ENCODE peak calls at places on chromosomes 3 and 15, in eight cellular contexts. N, O, Z, B, C, P, M and K are unnamed samples.
A peak's percentile ranks its signal among the peaks of the same experiment; 100 is the strongest.

GRCh38 chr3:85560088-85560790 is 601.5 kb downstream of the CADM2 start:
- DNase-seq in N (no peak), O (peak; percentile 84), Z (no peak), B (no peak), C (peak; percentile 43), P (peak; percentile 64), M (peak; percentile 8), K (no peak)

GRCh38 chr3:36852071-36852470 is 87.7 kb upstream of the DCLK3 start:
- DNase-seq in N (no peak), O (peak; percentile 28), Z (no peak), B (no peak), C (no peak), P (peak; percentile 30), M (peak; percentile 53), K (no peak)

GRCh38 chr3:46558184-46559029 is 7.7 kb downstream of the LRRC2 start:
- DNase-seq in N (peak; percentile 64), O (peak; percentile 77), Z (peak; percentile 88), B (no peak), C (peak; percentile 54), P (peak; percentile 78), M (peak; percentile 92), K (peak; percentile 83)

GRCh38 chr3:36542186-36542585 is 161.9 kb downstream of the STAC start:
- DNase-seq in N (no peak), O (peak; percentile 82), Z (no peak), B (no peak), C (no peak), P (peak; percentile 61), M (no peak), K (no peak)

GRCh38 chr15:69904296-69904560 is 193.5 kb downstream of the TLE3 start:
- DNase-seq in N (no peak), O (no peak), Z (no peak), B (no peak), C (no peak), P (no peak), M (no peak), K (no peak)

GRCh38 chr15:69526086-69526485 is 73.5 kb downstream of the RPLP1 start:
- DNase-seq in N (no peak), O (peak; percentile 61), Z (no peak), B (no peak), C (no peak), P (peak; percentile 47), M (no peak), K (no peak)

GRCh38 chr3:71006810-71007785 is 576.4 kb downstream of the FOXP1 start:
- DNase-seq in N (no peak), O (peak; percentile 33), Z (no peak), B (no peak), C (no peak), P (no peak), M (peak; percentile 51), K (no peak)

GRCh38 chr3:27312044-27312668 is 57.0 kb downstream of the NEK10 start:
- DNase-seq in N (peak; percentile 42), O (peak; percentile 59), Z (no peak), B (no peak), C (no peak), P (peak; percentile 79), M (peak; percentile 81), K (no peak)

GRCh38 chr3:24595801-24596200 is 101.2 kb upstream of the THRB start:
- DNase-seq in N (peak; percentile 2), O (peak; percentile 36), Z (no peak), B (no peak), C (no peak), P (no peak), M (peak; percentile 13), K (no peak)

GRCh38 chr15:79171320-79172031 is 80.9 kb upstream of the RASGRF1 start:
- DNase-seq in N (no peak), O (no peak), Z (no peak), B (no peak), C (no peak), P (no peak), M (no peak), K (no peak)

GRCh38 chr3:173502983-173503568 is 105.5 kb downstream of the NLGN1 start:
- DNase-seq in N (no peak), O (peak; percentile 71), Z (no peak), B (no peak), C (no peak), P (peak; percentile 74), M (peak; percentile 57), K (no peak)

GRCh38 chr3:13654330-13655073 is 105.6 kb downstream of the FBLN2 start:
- DNase-seq in N (no peak), O (no peak), Z (no peak), B (no peak), C (no peak), P (no peak), M (no peak), K (no peak)

GRCh38 chr15:78049691-78050440 is 27.6 kb downstream of the TBC1D2B start:
- DNase-seq in N (no peak), O (peak; percentile 91), Z (peak; percentile 66), B (no peak), C (no peak), P (peak; percentile 66), M (peak; percentile 62), K (no peak)

GRCh38 chr15:48680841-48681240 is 35.3 kb upstream of the FBN1 start:
- DNase-seq in N (peak; percentile 79), O (peak; percentile 96), Z (no peak), B (no peak), C (no peak), P (peak; percentile 86), M (peak; percentile 73), K (no peak)

GRCh38 chr15:36501063-36501678 is 78.3 kb upstream of the CDIN1 start:
- DNase-seq in N (peak; percentile 33), O (peak; percentile 63), Z (peak; percentile 22), B (no peak), C (no peak), P (peak; percentile 78), M (peak; percentile 87), K (no peak)

GRCh38 chr3:186519021-186519658 is 25.0 kb downstream of the CRYGS start:
- DNase-seq in N (no peak), O (no peak), Z (no peak), B (no peak), C (no peak), P (no peak), M (no peak), K (no peak)

GRCh38 chr3:65466300-65466988 is 572.3 kb downstream of the MAGI1 start:
- DNase-seq in N (no peak), O (no peak), Z (no peak), B (no peak), C (no peak), P (no peak), M (no peak), K (no peak)

GRCh38 chr3:32340039-32340438 is 51.6 kb upstream of the CMTM7 start:
- DNase-seq in N (no peak), O (peak; percentile 34), Z (peak; percentile 18), B (no peak), C (no peak), P (peak; percentile 50), M (peak; percentile 71), K (no peak)

GRCh38 chr3:132290833-132291232 is 26.4 kb upstream of the ACP3 start:
- DNase-seq in N (no peak), O (peak; percentile 30), Z (no peak), B (no peak), C (no peak), P (no peak), M (peak; percentile 85), K (no peak)

GRCh38 chr15:42595641-42596240 is 20.3 kb downstream of the STARD9 start:
- DNase-seq in N (no peak), O (no peak), Z (peak; percentile 54), B (no peak), C (no peak), P (no peak), M (peak; percentile 60), K (no peak)
- H3K4me3 ChIP-seq in N (no peak overlapping the region), O (no peak overlapping the region), Z (no peak overlapping the region), B (no peak overlapping the region), C (no peak overlapping the region), P (no peak overlapping the region), M (no peak overlapping the region), K (no peak overlapping the region)

GRCh38 chr15:40308844-40309189 is 1.1 kb upstream of the PLCB2 start:
- DNase-seq in N (no peak), O (no peak), Z (no peak), B (no peak), C (no peak), P (no peak), M (no peak), K (peak; percentile 34)

GRCh38 chr15:40305281-40305680 is 2.5 kb downstream of the PLCB2 start:
- DNase-seq in N (no peak), O (no peak), Z (no peak), B (no peak), C (no peak), P (no peak), M (no peak), K (no peak)

GRCh38 chr15:40306371-40306770 is 1.4 kb downstream of the PLCB2 start:
- DNase-seq in N (no peak), O (no peak), Z (no peak), B (no peak), C (no peak), P (no peak), M (no peak), K (no peak)

GRCh38 chr15:40307421-40308165 is at the start of gene PLCB2:
- DNase-seq in N (no peak), O (no peak), Z (peak; percentile 22), B (no peak), C (no peak), P (no peak), M (no peak), K (peak; percentile 55)

DNA sequence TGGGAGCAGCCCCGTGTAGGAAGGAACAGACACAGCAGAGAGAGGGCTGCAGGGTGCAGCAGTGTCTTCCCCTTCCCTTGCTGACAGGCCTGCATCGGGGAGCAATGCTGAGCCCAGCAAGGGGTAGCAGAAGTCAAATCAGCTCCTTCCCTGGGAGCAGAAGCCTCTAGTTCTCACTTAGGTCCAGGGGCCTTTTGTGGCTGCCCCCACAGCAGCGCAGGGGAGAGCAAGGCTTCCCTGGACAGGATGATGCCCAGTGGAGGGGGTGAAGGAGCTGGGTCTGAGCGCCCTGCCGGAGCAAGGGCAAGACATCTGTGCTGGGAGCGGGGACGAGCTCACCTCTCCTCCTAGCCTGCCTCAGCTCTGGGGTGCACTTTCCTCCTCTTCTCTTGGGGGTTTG is 827 bp downstream of the PLCB2 start:
- DNase-seq in N (no peak), O (no peak), Z (no peak), B (no peak), C (no peak), P (no peak), M (no peak), K (no peak)
- H3K4me3 ChIP-seq in N (no peak overlapping the region), O (no peak overlapping the region), Z (no peak overlapping the region), B (peak overlapping the region; percentile 42), C (peak overlapping the region; percentile 41), P (no peak overlapping the region), M (no peak overlapping the region), K (no peak overlapping the region)

GRCh38 chr3:171378586-171378985 is 81.6 kb downstream of the TNIK start:
- DNase-seq in N (no peak), O (no peak), Z (no peak), B (no peak), C (no peak), P (no peak), M (no peak), K (no peak)
- H3K4me3 ChIP-seq in N (no peak overlapping the region), O (no peak overlapping the region), Z (no peak overlapping the region), B (no peak overlapping the region), C (no peak overlapping the region), P (no peak overlapping the region), M (no peak overlapping the region), K (no peak overlapping the region)

DNA sequence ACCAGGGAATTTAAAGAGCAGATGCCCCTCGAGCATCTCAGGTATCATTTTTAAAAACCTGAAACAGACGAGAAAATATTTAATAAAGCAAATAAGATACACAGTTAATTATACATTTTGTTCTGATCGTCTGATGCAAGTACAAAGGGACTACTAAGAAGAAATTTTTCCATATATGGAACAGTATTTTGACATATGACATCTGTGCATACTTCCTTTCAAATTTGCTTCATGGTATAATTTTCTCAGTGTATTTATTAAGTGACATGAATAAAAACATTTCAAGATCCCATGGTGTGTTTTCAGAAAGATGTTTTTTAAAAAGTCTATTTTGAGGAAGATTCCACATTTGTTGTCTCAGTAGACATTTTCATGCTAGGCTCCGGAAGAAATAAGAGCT is 208.1 kb downstream of the VGLL3 start:
- DNase-seq in N (no peak), O (no peak), Z (no peak), B (no peak), C (no peak), P (no peak), M (no peak), K (no peak)
- H3K4me3 ChIP-seq in N (no peak overlapping the region), O (no peak overlapping the region), Z (no peak overlapping the region), B (no peak overlapping the region), C (no peak overlapping the region), P (no peak overlapping the region), M (no peak overlapping the region), K (no peak overlapping the region)